ENCODE peak calls at places on chromosomes 1 and 21, in seven cellular contexts. One of them, this sample, is unnamed.

GRCh38 chr21:44310628-44311027 is 10.8 kb downstream of the PFKL start:
- DNase-seq in RWPE1: no peak
- DNase-seq in adipocyte: no peak
- DNase-seq in adrenal gland: no peak
- DNase-seq in mesenteric fat pad: no peak
- DNase-seq in neuronal stem cell: no peak
- DNase-seq in B cell: no peak
- DNase-seq in this sample: no peak

GRCh38 chr1:33626801-33627200 is 154.4 kb downstream of the ZSCAN20 start:
- DNase-seq in RWPE1: no peak
- DNase-seq in adipocyte: no peak
- DNase-seq in adrenal gland: no peak
- DNase-seq in mesenteric fat pad: peak; percentile 22
- DNase-seq in neuronal stem cell: no peak
- DNase-seq in B cell: no peak
- DNase-seq in this sample: no peak

GRCh38 chr1:7579016-7579415 is 192.1 kb upstream of the VAMP3 start:
- DNase-seq in RWPE1: no peak
- DNase-seq in adipocyte: no peak
- DNase-seq in adrenal gland: no peak
- DNase-seq in mesenteric fat pad: peak; percentile 86
- DNase-seq in neuronal stem cell: no peak
- DNase-seq in B cell: no peak
- DNase-seq in this sample: no peak

GRCh38 chr1:187481581-187482148 is 652.9 kb downstream of the PLA2G4A start:
- DNase-seq in RWPE1: no peak
- DNase-seq in adipocyte: no peak
- DNase-seq in adrenal gland: no peak
- DNase-seq in mesenteric fat pad: no peak
- DNase-seq in neuronal stem cell: no peak
- DNase-seq in B cell: no peak
- DNase-seq in this sample: no peak

GRCh38 chr1:228313536-228314277 is 92.9 kb downstream of the TRIM11 start:
- DNase-seq in RWPE1: no peak
- DNase-seq in adipocyte: no peak
- DNase-seq in adrenal gland: peak; percentile 7
- DNase-seq in mesenteric fat pad: peak; percentile 77
- DNase-seq in neuronal stem cell: no peak
- DNase-seq in B cell: no peak
- DNase-seq in this sample: no peak

GRCh38 chr1:229186373-229187056 is 84.4 kb upstream of the RAB4A start:
- DNase-seq in RWPE1: no peak
- DNase-seq in adipocyte: no peak
- DNase-seq in adrenal gland: no peak
- DNase-seq in mesenteric fat pad: no peak
- DNase-seq in neuronal stem cell: no peak
- DNase-seq in B cell: no peak
- DNase-seq in this sample: no peak

GRCh38 chr1:63904826-63905225 is 131.0 kb downstream of the ROR1 start:
- DNase-seq in RWPE1: no peak
- DNase-seq in adipocyte: no peak
- DNase-seq in adrenal gland: no peak
- DNase-seq in mesenteric fat pad: no peak
- DNase-seq in neuronal stem cell: no peak
- DNase-seq in B cell: no peak
- DNase-seq in this sample: no peak

GRCh38 chr1:27506703-27507102 is 16.7 kb upstream of the WASF2 start:
- DNase-seq in RWPE1: no peak
- DNase-seq in adipocyte: no peak
- DNase-seq in adrenal gland: no peak
- DNase-seq in mesenteric fat pad: no peak
- DNase-seq in neuronal stem cell: no peak
- DNase-seq in B cell: no peak
- DNase-seq in this sample: no peak

This sample was measured in GM03348.